ENCODE peak calls at places on chromosomes 3 and 15, in eight cellular contexts. B is body of pancreas, H is sigmoid colon, T is A549, Y is ovary, E is heart left ventricle, C is stomach, K is vagina. I is an unnamed sample. For H3K4me1, the result is how much of the 10 kb centered on the place peaks cover.

GRCh38 chr3:150377601-150378466 is 30.3 kb upstream of the TSC22D2 start:
- DNase-seq in B (no peak), H (no peak), T (no peak), Y (no peak), E (no peak), C (no peak), K (no peak), I (no peak)

GRCh38 chr15:60552224-60552623 is 73.3 kb upstream of the ICE2 start:
- DNase-seq in B (no peak), H (no peak), T (no peak), Y (no peak), E (no peak), C (no peak), K (no peak), I (no peak)

GRCh38 chr3:127482216-127483004 is 108.1 kb downstream of the TPRA1 start:
- DNase-seq in B (no peak), H (peak), T (no peak), Y (peak), E (no peak), C (no peak), K (no peak), I (no peak)

GRCh38 chr3:181711325-181712135 is at the start of gene SOX2:
- DNase-seq in B (peak), H (peak), T (peak), Y (no peak), E (peak), C (peak), K (no peak), I (peak)

GRCh38 chr3:197472151-197472550 is 83.6 kb downstream of the BDH1 start:
- DNase-seq in B (no peak), H (no peak), T (no peak), Y (no peak), E (no peak), C (no peak), K (no peak), I (no peak)

GRCh38 chr3:58009749-58010535 is 1.7 kb downstream of the FLNB start:
- DNase-seq in B (peak), H (peak), T (peak), Y (no peak), E (no peak), C (peak), K (no peak), I (peak)

GRCh38 chr3:98855811-98856400 is 45.6 kb downstream of the DCBLD2 start:
- DNase-seq in B (no peak), H (no peak), T (peak), Y (no peak), E (no peak), C (no peak), K (no peak), I (no peak)

GRCh38 chr3:16311960-16312451 is 47.0 kb downstream of the OXNAD1 start:
- DNase-seq in B (no peak), H (no peak), T (no peak), Y (no peak), E (peak), C (no peak), K (no peak), I (peak)

GRCh38 chr3:194872669-194872977 is 186.9 kb downstream of the FAM43A start:
- DNase-seq in B (no peak), H (no peak), T (peak), Y (no peak), E (no peak), C (no peak), K (no peak), I (no peak)

GRCh38 chr15:49467782-49468181 is 44.7 kb downstream of the FGF7 start:
- DNase-seq in B (no peak), H (no peak), T (no peak), Y (no peak), E (no peak), C (no peak), K (no peak), I (no peak)

GRCh38 chr3:8705575-8705974 is 28.0 kb upstream of the CAV3 start:
- DNase-seq in B (no peak), H (no peak), T (no peak), Y (no peak), E (no peak), C (no peak), K (no peak), I (no peak)

GRCh38 chr3:4052691-4053090 is 250.5 kb upstream of the SETMAR start:
- DNase-seq in B (no peak), H (no peak), T (no peak), Y (no peak), E (no peak), C (no peak), K (no peak), I (no peak)

GRCh38 chr3:180447156-180447555 is 154.8 kb upstream of the TTC14 start:
- DNase-seq in B (no peak), H (no peak), T (no peak), Y (no peak), E (no peak), C (no peak), K (no peak), I (no peak)

GRCh38 chr3:52015431-52016256 is 19.9 kb upstream of the RPL29 start:
- DNase-seq in B (no peak), H (no peak), T (no peak), Y (no peak), E (no peak), C (no peak), K (no peak), I (no peak)

GRCh38 chr3:53162672-53163458 is 1.9 kb downstream of the PRKCD start:
- DNase-seq in B (no peak), H (no peak), T (no peak), Y (no peak), E (no peak), C (peak), K (no peak), I (peak)

GRCh38 chr3:181824961-181825360 is 113.2 kb downstream of the SOX2 start:
- DNase-seq in B (no peak), H (no peak), T (no peak), Y (no peak), E (no peak), C (no peak), K (no peak), I (no peak)

GRCh38 chr3:12288466-12289129 is at the start of gene PPARG:
- DNase-seq in B (peak), H (no peak), T (peak), Y (peak), E (peak), C (peak), K (no peak), I (peak)

GRCh38 chr3:149599236-149599635 is 58.6 kb downstream of the WWTR1 start:
- DNase-seq in B (no peak), H (no peak), T (no peak), Y (no peak), E (no peak), C (no peak), K (no peak), I (no peak)

GRCh38 chr3:158718490-158719170 is 13.6 kb downstream of the RARRES1 start:
- DNase-seq in B (no peak), H (no peak), T (peak), Y (no peak), E (no peak), C (no peak), K (no peak), I (peak)

GRCh38 chr15:73685561-73685960 is 1.4 kb downstream of the CD276 start:
- DNase-seq in B (no peak), H (no peak), T (no peak), Y (no peak), E (no peak), C (no peak), K (no peak), I (no peak)

GRCh38 chr3:126540342-126540849 is 16.4 kb downstream of the CHST13 start:
- DNase-seq in B (peak), H (peak), T (peak), Y (peak), E (peak), C (no peak), K (no peak), I (peak)

GRCh38 chr3:2343031-2343682 is 244.5 kb downstream of the CNTN4 start:
- DNase-seq in B (no peak), H (no peak), T (no peak), Y (no peak), E (no peak), C (no peak), K (no peak), I (peak)

GRCh38 chr3:118213892-118214291 is 820.8 kb downstream of the IGSF11 start:
- DNase-seq in B (no peak), H (no peak), T (no peak), Y (no peak), E (no peak), C (no peak), K (no peak), I (no peak)

GRCh38 chr3:186365202-186365974 is 3.4 kb upstream of the DGKG start:
- DNase-seq in B (peak), H (peak), T (no peak), Y (no peak), E (peak), C (no peak), K (no peak), I (no peak)

GRCh38 chr3:11626084-11626463 is 17.6 kb downstream of the VGLL4 start:
- DNase-seq in B (no peak), H (no peak), T (no peak), Y (no peak), E (no peak), C (no peak), K (no peak), I (no peak)

GRCh38 chr3:115834068-115834467 is 210.8 kb downstream of the GAP43 start:
- DNase-seq in B (no peak), H (no peak), T (no peak), Y (no peak), E (no peak), C (no peak), K (no peak), I (no peak)

GRCh38 chr3:146503459-146504202 is 34.3 kb upstream of the PLSCR2 start:
- DNase-seq in B (no peak), H (no peak), T (peak), Y (no peak), E (no peak), C (no peak), K (no peak), I (peak)

GRCh38 chr3:28326458-28326926 is 22.0 kb upstream of the ZCWPW2 start:
- DNase-seq in B (no peak), H (no peak), T (no peak), Y (no peak), E (no peak), C (no peak), K (no peak), I (peak)

GRCh38 chr3:133880886-133881455 is 14.7 kb downstream of the RAB6B start:
- DNase-seq in B (no peak), H (no peak), T (no peak), Y (no peak), E (peak), C (peak), K (no peak), I (no peak)

GRCh38 chr15:60793656-60794055 is 314.7 kb upstream of the ICE2 start:
- DNase-seq in B (no peak), H (no peak), T (no peak), Y (no peak), E (no peak), C (no peak), K (peak), I (no peak)

GRCh38 chr3:9280477-9281219 is 31.2 kb upstream of the SRGAP3 start:
- DNase-seq in B (no peak), H (no peak), T (no peak), Y (no peak), E (no peak), C (no peak), K (no peak), I (no peak)

GRCh38 chr3:123068227-123069020 is 1.6 kb downstream of the PDIA5 start:
- DNase-seq in B (no peak), H (no peak), T (peak), Y (no peak), E (no peak), C (peak), K (no peak), I (no peak)

GRCh38 chr3:11835028-11835639 is 11.6 kb downstream of the TAMM41 start:
- DNase-seq in B (no peak), H (no peak), T (peak), Y (no peak), E (no peak), C (no peak), K (no peak), I (no peak)

GRCh38 chr15:80885180-80885579 is 104.4 kb downstream of the MESD start:
- DNase-seq in B (no peak), H (no peak), T (no peak), Y (no peak), E (peak), C (no peak), K (no peak), I (no peak)

GRCh38 chr3:11607816-11608215 is 35.9 kb downstream of the VGLL4 start:
- DNase-seq in B (no peak), H (no peak), T (no peak), Y (no peak), E (no peak), C (no peak), K (no peak), I (no peak)

GRCh38 chr15:72285927-72286516 is 13.7 kb upstream of the PARP6 start:
- DNase-seq in B (peak), H (no peak), T (peak), Y (no peak), E (peak), C (peak), K (no peak), I (peak)

GRCh38 chr3:73503781-73504180 is 121.0 kb downstream of the PDZRN3 start:
- DNase-seq in B (no peak), H (no peak), T (no peak), Y (no peak), E (no peak), C (no peak), K (no peak), I (no peak)

DNA sequence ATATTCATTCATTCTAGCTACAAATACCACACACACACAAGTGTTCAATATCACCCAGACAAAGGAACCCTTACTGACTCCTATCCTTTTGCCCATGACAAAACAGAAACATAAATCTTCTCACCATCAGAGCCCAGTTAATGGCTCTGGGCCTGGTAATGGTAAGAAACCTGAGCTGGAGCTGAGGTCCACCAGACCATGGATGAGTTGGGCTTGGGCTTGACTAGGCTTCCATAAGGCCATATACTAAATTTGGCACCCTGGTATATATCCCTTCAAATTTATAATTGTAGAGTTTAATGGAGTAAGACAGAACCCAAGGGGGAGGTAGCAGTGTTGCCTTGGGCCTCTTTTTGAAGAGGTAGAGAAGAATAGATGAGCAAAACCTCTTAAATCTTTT is 29.4 kb downstream of the GPR176 start:
- DNase-seq in B (no peak), H (no peak), T (no peak), Y (no peak), E (no peak), C (no peak), K (no peak), I (no peak)
- H3K4me1 ChIP-seq in B (under half), H (under half), T (under half), Y (under half), E (under half), C (under half), K (under half), I (under half)

DNA sequence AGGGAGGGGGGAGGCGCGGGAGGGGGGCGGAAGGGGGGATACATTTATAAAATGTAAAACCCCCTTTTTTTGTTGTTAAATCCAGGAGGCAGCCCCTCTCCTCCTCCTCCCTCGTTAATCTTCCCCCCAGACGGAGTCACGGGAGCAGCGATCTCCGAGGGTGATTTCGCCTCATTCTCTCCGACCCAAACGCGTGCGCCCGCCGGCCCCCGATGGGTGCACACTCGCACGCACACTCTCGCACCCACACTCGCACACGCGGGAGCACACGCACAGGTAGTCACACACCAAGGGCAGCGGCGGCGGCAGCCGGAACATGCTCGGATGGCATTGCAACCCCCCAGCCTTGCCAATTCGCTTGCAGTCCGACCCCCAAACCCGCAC is 498 bp downstream of the ANP32A start:
- DNase-seq in B (peak), H (peak), T (peak), Y (peak), E (peak), C (peak), K (no peak), I (peak)
- TF ChIP-seq POLR2A in B (no peak), H (no peak), T (peak), Y (no peak), E (no peak), C (no peak), K (no peak), I (no peak)

DNA sequence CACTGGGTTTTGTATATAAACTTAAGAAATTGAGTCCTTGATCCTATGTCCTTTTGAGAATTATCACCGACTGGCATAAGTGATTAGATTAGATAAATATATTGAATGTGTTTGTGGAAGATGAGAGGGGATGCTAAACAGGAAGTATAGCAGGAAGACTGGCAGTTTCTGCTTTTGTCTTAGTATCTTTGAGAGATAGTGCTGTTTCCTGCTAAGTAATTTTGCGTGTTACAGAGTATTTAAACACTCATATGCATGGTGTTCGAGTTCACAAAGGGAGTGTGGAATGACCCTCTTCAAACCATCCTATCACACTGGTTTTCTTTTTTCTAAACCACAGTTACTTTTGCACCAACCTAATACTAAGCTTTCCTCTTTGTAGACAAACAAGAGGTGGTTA is 106.0 kb downstream of the KLHL25 start:
- DNase-seq in B (no peak), H (no peak), T (no peak), Y (no peak), E (no peak), C (no peak), K (no peak), I (no peak)
- H3K4me1 ChIP-seq in B (under half), H (under half), T (under half), Y (under half), E (under half), C (under half), K (under half), I (under half)

GRCh38 chr15:97200161-97200560 is 760.3 kb upstream of the ARRDC4 start:
- DNase-seq in B (no peak), H (no peak), T (no peak), Y (no peak), E (no peak), C (no peak), K (no peak), I (no peak)
- TF ChIP-seq POLR2A in B (no peak), H (no peak), T (no peak), Y (no peak), E (no peak), C (no peak), K (no peak), I (no peak)

DNA sequence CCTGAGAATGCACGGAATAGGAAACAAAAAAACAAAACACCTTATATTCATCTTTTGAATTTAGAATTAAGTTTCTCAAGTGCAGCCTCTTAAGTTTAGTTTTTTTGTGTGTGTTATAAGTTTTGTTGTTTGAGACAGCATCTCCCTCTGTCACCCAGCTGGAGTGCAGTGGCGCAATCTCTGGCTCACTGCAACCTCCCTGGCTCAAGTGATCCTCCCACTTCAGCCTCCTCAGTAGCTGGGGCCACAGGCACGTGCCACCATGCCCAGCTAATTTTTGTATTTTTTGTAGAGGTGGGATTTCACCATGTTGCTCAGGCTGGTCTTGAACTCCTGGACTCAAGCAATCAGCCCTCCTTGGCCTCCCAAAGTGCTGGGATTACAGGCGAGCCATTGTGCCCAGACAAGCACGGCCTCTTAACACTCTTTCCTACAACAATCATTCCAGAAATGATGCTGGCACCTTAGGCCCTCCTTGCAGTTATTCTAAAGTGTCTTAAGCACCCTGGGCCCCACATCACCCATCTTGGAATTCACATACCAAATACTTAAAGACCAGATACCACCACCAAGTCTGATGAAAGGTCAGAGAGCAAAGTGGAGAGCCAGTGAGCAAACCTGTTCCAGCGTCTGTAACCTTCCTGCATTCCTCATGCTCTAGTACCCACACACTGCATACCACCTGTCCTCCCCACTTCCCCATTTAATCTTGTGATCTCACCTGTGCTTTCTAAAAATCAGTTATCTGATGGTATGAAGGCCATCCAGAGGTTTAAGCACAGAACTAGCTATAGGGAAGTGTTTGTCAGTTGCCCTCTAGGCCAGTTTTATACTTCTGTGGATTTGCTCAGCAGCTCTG is 6.9 kb upstream of the SPG11 start:
- DNase-seq in B (no peak), H (no peak), T (no peak), Y (no peak), E (no peak), C (no peak), K (no peak), I (no peak)
- H3K4me1 ChIP-seq in B (under half), H (under half), T (under half), Y (under half), E (under half), C (under half), K (under half), I (under half)

DNA sequence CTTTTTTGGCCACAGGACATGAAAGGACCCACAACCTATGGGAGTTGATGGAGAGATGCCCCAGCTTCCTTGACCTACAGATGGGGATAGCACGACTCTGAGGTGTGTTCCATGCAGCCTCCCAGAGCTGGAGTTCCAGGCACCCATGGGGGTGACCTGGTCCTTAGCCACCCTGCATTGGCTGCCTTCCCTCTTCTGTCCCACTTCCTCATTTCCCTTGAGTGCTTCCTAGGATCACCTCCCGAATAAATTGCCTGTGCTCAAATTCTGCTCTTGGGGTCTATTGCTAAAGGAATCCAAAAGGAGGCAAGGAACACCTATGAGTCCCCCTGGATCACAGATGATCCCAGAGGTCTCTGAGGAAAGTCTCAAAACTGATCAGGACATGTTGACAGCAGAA is 24.7 kb upstream of the VIPR1 start:
- DNase-seq in B (no peak), H (no peak), T (no peak), Y (no peak), E (no peak), C (no peak), K (no peak), I (no peak)
- TF ChIP-seq POLR2A in B (no peak), H (no peak), T (no peak), Y (no peak), E (no peak), C (no peak), K (no peak), I (no peak)

I was measured in transverse colon.